ENCODE peak calls at places on chromosomes 3 and 15, in four cellular contexts. One of them, this sample, is unnamed.

GRCh38 chr3:14431556-14431927 is 29.1 kb downstream of the SLC6A6 start:
- DNase-seq in vagina: no peak
- DNase-seq in tibial nerve: no peak
- DNase-seq in cardiac muscle cell: no peak
- DNase-seq in this sample: no peak

GRCh38 chr3:82262193-82262592 is 500.7 kb upstream of the GBE1 start:
- DNase-seq in tibial nerve: no peak
- DNase-seq in vagina: no peak
- DNase-seq in cardiac muscle cell: no peak
- DNase-seq in this sample: no peak

GRCh38 chr3:175526609-175527280 is 667.6 kb downstream of the NAALADL2 start:
- DNase-seq in cardiac muscle cell: peak; percentile 20
- DNase-seq in tibial nerve: no peak
- DNase-seq in vagina: no peak
- DNase-seq in this sample: no peak

GRCh38 chr15:20341901-20342605 is 199.5 kb downstream of the GOLGA6L6 start:
- DNase-seq in cardiac muscle cell: peak; percentile 20
- DNase-seq in tibial nerve: no peak
- DNase-seq in vagina: peak; percentile 100
- DNase-seq in this sample: peak; percentile 89

GRCh38 chr15:92619380-92620101 is 36.0 kb downstream of the FAM174B start:
- DNase-seq in vagina: no peak
- DNase-seq in cardiac muscle cell: peak; percentile 81
- DNase-seq in tibial nerve: peak; percentile 21
- DNase-seq in this sample: no peak

GRCh38 chr3:127002195-127003174 is 19.6 kb downstream of the PLXNA1 start:
- DNase-seq in vagina: no peak
- DNase-seq in cardiac muscle cell: peak; percentile 96
- DNase-seq in tibial nerve: peak; percentile 74
- DNase-seq in this sample: peak; percentile 73

GRCh38 chr3:77466562-77466961 is 426.7 kb downstream of the ROBO2 start:
- DNase-seq in tibial nerve: no peak
- DNase-seq in cardiac muscle cell: no peak
- DNase-seq in vagina: no peak
- DNase-seq in this sample: no peak

GRCh38 chr3:78765671-78766485 is 1001.9 kb downstream of the ROBO1 start:
- DNase-seq in cardiac muscle cell: no peak
- DNase-seq in tibial nerve: no peak
- DNase-seq in vagina: no peak
- DNase-seq in this sample: no peak

GRCh38 chr3:81072591-81072990 is 688.9 kb downstream of the GBE1 start:
- DNase-seq in tibial nerve: no peak
- DNase-seq in cardiac muscle cell: no peak
- DNase-seq in vagina: no peak
- DNase-seq in this sample: no peak

GRCh38 chr15:52790166-52790708 is at the start of gene ONECUT1:
- DNase-seq in cardiac muscle cell: peak; percentile 61
- DNase-seq in tibial nerve: no peak
- DNase-seq in vagina: no peak
- DNase-seq in this sample: no peak

GRCh38 chr3:155701882-155702465 is 42.9 kb downstream of the PLCH1 start:
- DNase-seq in vagina: no peak
- DNase-seq in tibial nerve: peak; percentile 43
- DNase-seq in cardiac muscle cell: peak; percentile 69
- DNase-seq in this sample: no peak

GRCh38 chr3:119703900-119704531 is 1.2 kb downstream of the CFAP91 start:
- DNase-seq in vagina: no peak
- DNase-seq in cardiac muscle cell: no peak
- DNase-seq in tibial nerve: no peak
- DNase-seq in this sample: no peak

GRCh38 chr3:15601399-15602145 is at the start of the genes BTD and HACL1:
- DNase-seq in vagina: peak; percentile 99
- DNase-seq in tibial nerve: peak; percentile 96
- DNase-seq in cardiac muscle cell: peak; percentile 100
- DNase-seq in this sample: peak; percentile 98

GRCh38 chr3:11331101-11331500 is 58.9 kb downstream of the ATG7 start:
- DNase-seq in vagina: no peak
- DNase-seq in tibial nerve: no peak
- DNase-seq in cardiac muscle cell: peak; percentile 40
- DNase-seq in this sample: no peak

GRCh38 chr3:171753025-171753472 is 57.2 kb downstream of the PLD1 start:
- DNase-seq in vagina: no peak
- DNase-seq in tibial nerve: peak; percentile 66
- DNase-seq in cardiac muscle cell: peak; percentile 62
- DNase-seq in this sample: no peak

GRCh38 chr3:169863458-169863899 is 6.3 kb downstream of the LRRC31 start:
- DNase-seq in tibial nerve: peak; percentile 78
- DNase-seq in vagina: no peak
- DNase-seq in cardiac muscle cell: peak; percentile 85
- DNase-seq in this sample: peak; percentile 36

GRCh38 chr15:73994912-73995622 is 551 bp downstream of the PML start:
- DNase-seq in tibial nerve: no peak
- DNase-seq in cardiac muscle cell: peak; percentile 29
- DNase-seq in vagina: no peak
- DNase-seq in this sample: no peak

GRCh38 chr15:57694264-57694663 is 12.2 kb upstream of the POLR2M start:
- DNase-seq in cardiac muscle cell: peak; percentile 54
- DNase-seq in tibial nerve: no peak
- DNase-seq in vagina: no peak
- DNase-seq in this sample: no peak

GRCh38 chr3:183253961-183254815 is 1.1 kb downstream of the B3GNT5 start:
- DNase-seq in vagina: no peak
- DNase-seq in cardiac muscle cell: peak; percentile 54
- DNase-seq in tibial nerve: no peak
- DNase-seq in this sample: no peak

GRCh38 chr3:136891934-136892855 is 30.2 kb downstream of the NCK1 start:
- DNase-seq in vagina: no peak
- DNase-seq in cardiac muscle cell: peak; percentile 19
- DNase-seq in tibial nerve: no peak
- DNase-seq in this sample: no peak

GRCh38 chr3:13707456-13707855 is 158.5 kb downstream of the FBLN2 start:
- DNase-seq in vagina: peak; percentile 52
- DNase-seq in tibial nerve: no peak
- DNase-seq in cardiac muscle cell: no peak
- DNase-seq in this sample: no peak

GRCh38 chr3:22117751-22118346 is 366.8 kb upstream of the ZNF385D start:
- DNase-seq in tibial nerve: no peak
- DNase-seq in vagina: no peak
- DNase-seq in cardiac muscle cell: peak; percentile 70
- DNase-seq in this sample: no peak

GRCh38 chr15:92306662-92307061 is 87.0 kb upstream of the ST8SIA2 start:
- DNase-seq in vagina: no peak
- DNase-seq in tibial nerve: no peak
- DNase-seq in cardiac muscle cell: peak; percentile 0
- DNase-seq in this sample: no peak

GRCh38 chr3:97957617-97958311 is 14.5 kb downstream of the RIOX2 start:
- DNase-seq in tibial nerve: no peak
- DNase-seq in vagina: no peak
- DNase-seq in cardiac muscle cell: peak; percentile 64
- DNase-seq in this sample: no peak

GRCh38 chr15:75554717-75555116 is 24.4 kb downstream of the PTPN9 start:
- DNase-seq in cardiac muscle cell: peak; percentile 47
- DNase-seq in tibial nerve: no peak
- DNase-seq in vagina: no peak
- DNase-seq in this sample: no peak

GRCh38 chr15:29055876-29056275 is 170.1 kb downstream of the APBA2 start:
- DNase-seq in cardiac muscle cell: no peak
- DNase-seq in tibial nerve: no peak
- DNase-seq in vagina: no peak
- DNase-seq in this sample: no peak

GRCh38 chr15:75693501-75694240 is 19.0 kb downstream of the CSPG4 start:
- DNase-seq in cardiac muscle cell: peak; percentile 72
- DNase-seq in tibial nerve: no peak
- DNase-seq in vagina: no peak
- DNase-seq in this sample: no peak

GRCh38 chr3:72702390-72702789 is 145.9 kb downstream of the SHQ1 start:
- DNase-seq in tibial nerve: no peak
- DNase-seq in cardiac muscle cell: no peak
- DNase-seq in vagina: no peak
- DNase-seq in this sample: no peak

GRCh38 chr15:29183071-29183831 is 86.4 kb downstream of the NSMCE3 start:
- DNase-seq in tibial nerve: no peak
- DNase-seq in vagina: no peak
- DNase-seq in cardiac muscle cell: no peak
- DNase-seq in this sample: no peak

DNA sequence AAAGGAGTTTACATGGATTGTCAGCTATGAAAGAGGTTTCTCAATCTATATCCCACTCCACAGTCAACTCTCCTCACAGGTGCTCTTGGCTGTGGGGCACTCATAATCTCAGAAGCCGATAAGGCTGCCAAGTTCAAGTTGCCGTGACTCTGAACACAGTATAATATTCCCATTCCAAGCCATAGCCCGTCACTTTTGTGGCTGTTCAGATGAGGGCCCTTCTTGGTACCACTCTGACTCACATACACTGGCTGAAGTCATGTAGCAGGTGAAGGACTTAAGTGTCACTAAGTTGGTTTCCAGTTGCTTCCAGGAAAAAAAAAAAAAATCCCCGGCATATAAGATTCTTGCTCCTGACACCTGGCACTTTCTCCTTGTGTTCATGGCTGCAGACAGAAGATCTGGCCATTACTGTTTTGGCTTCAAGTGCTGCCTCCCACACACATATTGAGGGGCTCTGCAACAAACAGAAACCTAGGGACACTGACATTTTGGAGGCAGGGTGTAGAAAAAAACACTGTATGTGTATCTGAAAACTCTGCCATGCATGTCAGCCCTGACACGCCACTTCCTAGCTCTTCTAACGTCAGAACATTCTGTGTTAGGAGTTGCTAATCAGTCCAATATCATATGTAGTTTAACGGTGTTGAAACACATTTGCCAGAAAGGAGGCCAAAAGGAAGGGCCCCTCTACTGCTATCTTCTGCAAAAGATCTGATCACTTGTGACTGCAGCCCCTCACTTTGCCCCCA is 170.2 kb upstream of the ICE2 start:
- DNase-seq in vagina: no peak
- DNase-seq in tibial nerve: no peak
- DNase-seq in cardiac muscle cell: no peak
- DNase-seq in this sample: no peak
- H3K4me3 ChIP-seq in vagina: no peak overlapping the region
- H3K4me3 ChIP-seq in tibial nerve: no peak overlapping the region
- H3K4me3 ChIP-seq in cardiac muscle cell: no peak overlapping the region
- H3K4me3 ChIP-seq in this sample: no peak overlapping the region

GRCh38 chr15:86316216-86316615 is 236.5 kb downstream of the AGBL1 start:
- DNase-seq in cardiac muscle cell: no peak
- DNase-seq in vagina: no peak
- DNase-seq in tibial nerve: no peak
- DNase-seq in this sample: no peak

GRCh38 chr15:86316699-86317378 is 237.2 kb downstream of the AGBL1 start:
- DNase-seq in tibial nerve: no peak
- DNase-seq in cardiac muscle cell: no peak
- DNase-seq in vagina: no peak
- DNase-seq in this sample: no peak

GRCh38 chr15:86317379-86317745 is 237.7 kb downstream of the AGBL1 start:
- DNase-seq in vagina: no peak
- DNase-seq in cardiac muscle cell: no peak
- DNase-seq in tibial nerve: peak; percentile 54
- DNase-seq in this sample: no peak

DNA sequence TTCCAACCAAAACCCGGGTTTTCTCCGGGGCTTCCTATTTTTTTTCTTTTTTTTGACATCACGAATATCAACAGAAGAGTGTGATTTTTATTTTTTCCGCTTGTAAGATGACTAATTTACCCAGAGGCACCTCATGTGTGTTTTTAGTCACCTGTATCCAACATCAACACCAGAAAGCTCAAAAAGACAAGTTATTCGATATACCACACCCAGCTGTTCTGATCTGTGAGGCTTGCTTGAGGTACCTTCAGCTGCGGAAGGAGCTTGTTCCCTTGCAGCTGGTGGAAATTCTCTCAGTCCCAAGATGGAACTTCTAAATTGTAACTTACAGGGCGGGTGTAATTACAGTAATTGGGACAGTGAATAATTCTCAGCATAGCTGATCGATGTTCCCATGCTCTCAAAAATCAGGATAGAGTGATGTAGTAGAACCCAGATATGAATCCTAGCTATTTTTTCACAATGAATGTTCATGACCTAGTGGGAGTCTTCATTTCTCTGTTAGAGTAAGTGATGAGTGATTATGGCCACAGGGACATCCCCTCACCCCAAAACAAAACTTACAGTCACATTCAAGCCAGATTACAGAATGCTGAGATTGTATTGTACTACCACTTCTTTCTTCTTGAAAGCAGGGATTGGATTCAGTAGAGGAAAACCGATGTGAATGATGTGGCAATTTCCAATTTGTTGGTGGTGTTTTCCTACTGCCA is 232.1 kb downstream of the AGBL1 start:
- DNase-seq in cardiac muscle cell: no peak
- DNase-seq in vagina: no peak
- DNase-seq in tibial nerve: no peak
- DNase-seq in this sample: no peak
- H3K27me3 ChIP-seq in cardiac muscle cell: no peaks in the 10 kb centered on the region
- H3K27me3 ChIP-seq in vagina: no peaks in the 10 kb centered on the region
- H3K27me3 ChIP-seq in tibial nerve: no peaks in the 10 kb centered on the region
- H3K27me3 ChIP-seq in this sample: no peaks in the 10 kb centered on the region

GRCh38 chr3:179418610-179419009 is 32.7 kb downstream of the GNB4 start:
- DNase-seq in cardiac muscle cell: no peak
- DNase-seq in tibial nerve: no peak
- DNase-seq in vagina: no peak
- DNase-seq in this sample: no peak

GRCh38 chr3:179425075-179425474 is 26.2 kb downstream of the GNB4 start:
- DNase-seq in vagina: no peak
- DNase-seq in cardiac muscle cell: no peak
- DNase-seq in tibial nerve: no peak
- DNase-seq in this sample: peak; percentile 58

GRCh38 chr3:179416681-179417080 is 34.6 kb downstream of the GNB4 start:
- DNase-seq in cardiac muscle cell: peak; percentile 9
- DNase-seq in tibial nerve: no peak
- DNase-seq in vagina: no peak
- DNase-seq in this sample: no peak

GRCh38 chr3:179421500-179421899 is 29.8 kb downstream of the GNB4 start:
- DNase-seq in tibial nerve: peak; percentile 23
- DNase-seq in cardiac muscle cell: peak; percentile 68
- DNase-seq in vagina: no peak
- DNase-seq in this sample: no peak
- TF ChIP-seq CTCF in tibial nerve: peak; percentile 46
- TF ChIP-seq CTCF in cardiac muscle cell: peak; percentile 63
- TF ChIP-seq CTCF in vagina: no peak
- TF ChIP-seq CTCF in this sample: peak; percentile 26

GRCh38 chr15:88899251-88899650 is 3.9 kb upstream of the HAPLN3 start:
- DNase-seq in tibial nerve: no peak
- DNase-seq in vagina: no peak
- DNase-seq in cardiac muscle cell: no peak
- DNase-seq in this sample: no peak
- H3K4me3 ChIP-seq in tibial nerve: no peak overlapping the region
- H3K4me3 ChIP-seq in vagina: no peak overlapping the region
- H3K4me3 ChIP-seq in cardiac muscle cell: no peak overlapping the region
- H3K4me3 ChIP-seq in this sample: no peak overlapping the region